ENCODE peak calls at places on chromosomes 3 and 15, in nine cellular contexts. D, E, U, K, R, P, S, C and F are unnamed samples.

GRCh38 chr3:135840436-135840835 is 125.1 kb upstream of the PPP2R3A start:
- DNase-seq in E (no peak), K (no peak), D (no peak), R (no peak), U (no peak), S (no peak), P (no peak), C (no peak), F (no peak)

GRCh38 chr15:75479670-75480069 is 28.2 kb upstream of the SIN3A start:
- DNase-seq in C (no peak), R (no peak), U (no peak), E (no peak), P (no peak), S (no peak), D (no peak), K (no peak), F (no peak)

GRCh38 chr3:26931891-26932290 is 309.3 kb downstream of the LRRC3B start:
- DNase-seq in S (no peak), P (no peak), R (no peak), U (no peak), C (no peak), D (no peak), K (no peak), E (no peak), F (no peak)

GRCh38 chr15:42152196-42152920 is 4.1 kb downstream of the PLA2G4F start:
- DNase-seq in U (no peak), K (no peak), R (no peak), C (no peak), E (no peak), S (no peak), P (no peak), D (no peak), F (no peak)

GRCh38 chr3:10817506-10817905 is 1.5 kb downstream of the SLC6A11 start:
- DNase-seq in E (no peak), U (no peak), D (no peak), C (no peak), K (peak), R (no peak), S (no peak), P (no peak), F (no peak)

GRCh38 chr3:67018105-67018788 is 20.1 kb downstream of the KBTBD8 start:
- DNase-seq in U (no peak), R (peak), E (peak), P (peak), K (no peak), S (no peak), C (no peak), D (no peak), F (no peak)

GRCh38 chr3:113439576-113439975 is 1.7 kb downstream of the CFAP44 start:
- DNase-seq in D (no peak), K (no peak), U (no peak), S (no peak), E (no peak), R (no peak), C (no peak), P (no peak), F (no peak)

GRCh38 chr3:52671676-52672075 is 14.0 kb downstream of the PBRM1 start:
- DNase-seq in E (no peak), D (no peak), C (no peak), S (no peak), P (no peak), K (no peak), R (no peak), U (no peak), F (no peak)

GRCh38 chr3:13812039-13812438 is 67.8 kb downstream of the WNT7A start:
- DNase-seq in P (no peak), U (no peak), R (no peak), C (no peak), E (no peak), S (no peak), D (no peak), K (no peak), F (no peak)

GRCh38 chr3:174810256-174810655 is 48.9 kb upstream of the NAALADL2 start:
- DNase-seq in C (no peak), U (no peak), P (no peak), R (no peak), D (no peak), K (no peak), S (no peak), E (no peak), F (no peak)

GRCh38 chr3:34009480-34009844 is 211.0 kb downstream of the PDCD6IP start:
- DNase-seq in S (no peak), C (no peak), P (peak), E (no peak), R (peak), K (no peak), D (no peak), U (no peak), F (no peak)

GRCh38 chr3:42419565-42419964 is 9.2 kb upstream of the LYZL4 start:
- DNase-seq in S (no peak), C (no peak), P (no peak), E (no peak), K (no peak), U (no peak), R (no peak), D (no peak), F (no peak)

GRCh38 chr15:65377976-65378366 is at the start of gene IGDCC3:
- DNase-seq in U (no peak), R (no peak), E (peak), C (no peak), K (no peak), D (no peak), P (no peak), S (peak), F (no peak)

GRCh38 chr3:21484323-21485154 is 266.5 kb downstream of the ZNF385D start:
- DNase-seq in D (peak), S (peak), U (no peak), P (peak), C (peak), E (peak), R (peak), K (peak), F (peak)

GRCh38 chr15:88231909-88232308 is 24.6 kb downstream of the NTRK3 start:
- DNase-seq in D (no peak), P (no peak), E (no peak), R (no peak), C (no peak), K (no peak), S (no peak), U (no peak), F (no peak)

GRCh38 chr3:195579281-195579680 is 4.5 kb downstream of the APOD start:
- DNase-seq in R (no peak), C (no peak), U (no peak), P (no peak), S (no peak), E (no peak), D (no peak), K (no peak), F (no peak)

GRCh38 chr15:92907880-92908279 is 7.8 kb downstream of the CHD2 start:
- DNase-seq in R (peak), K (no peak), C (no peak), E (peak), P (peak), D (no peak), U (no peak), S (no peak), F (peak)

GRCh38 chr3:155619118-155619915 is 125.6 kb downstream of the PLCH1 start:
- DNase-seq in U (no peak), E (no peak), R (no peak), C (no peak), S (no peak), P (no peak), K (no peak), D (no peak), F (no peak)

GRCh38 chr3:100954990-100955389 is 38.2 kb downstream of the ABI3BP start:
- DNase-seq in C (no peak), R (peak), D (peak), P (peak), S (no peak), U (no peak), E (peak), K (peak), F (peak)

GRCh38 chr3:129482721-129483120 is 42.7 kb downstream of the IFT122 start:
- DNase-seq in C (no peak), R (no peak), U (no peak), D (no peak), S (no peak), K (no peak), P (no peak), E (no peak), F (no peak)

GRCh38 chr15:96072821-96073220 is 257.7 kb upstream of the NR2F2 start:
- DNase-seq in P (no peak), D (no peak), K (no peak), C (no peak), S (no peak), E (no peak), U (no peak), R (no peak), F (no peak)
- TF ChIP-seq CTCF in P (no peak), D (no peak), K (no peak), C (no peak), S (no peak), E (no peak), U (no peak), R (peak), F (no peak)

GRCh38 chr3:134625462-134625861 is 25.4 kb downstream of the KY start:
- DNase-seq in D (no peak), C (no peak), R (no peak), S (no peak), U (no peak), E (no peak), K (peak), P (no peak), F (no peak)

GRCh38 chr3:134627831-134628230 is 23.0 kb downstream of the KY start:
- DNase-seq in R (no peak), U (no peak), E (no peak), P (peak), K (no peak), C (no peak), D (no peak), S (no peak), F (no peak)

GRCh38 chr3:134628884-134629283 is 21.9 kb downstream of the KY start:
- DNase-seq in E (no peak), C (no peak), D (no peak), U (no peak), K (peak), R (no peak), P (no peak), S (no peak), F (no peak)

GRCh38 chr3:134625885-134626741 is 24.7 kb downstream of the KY start:
- DNase-seq in U (no peak), S (no peak), E (no peak), P (no peak), D (no peak), R (no peak), K (peak), C (no peak), F (no peak)

GRCh38 chr3:134630506-134630905 is 20.3 kb downstream of the KY start:
- DNase-seq in D (no peak), P (peak), R (no peak), C (no peak), S (no peak), K (no peak), U (no peak), E (no peak), F (no peak)
- TF ChIP-seq CTCF in D (peak), P (peak), R (peak), C (no peak), S (no peak), K (no peak), U (no peak), E (peak), F (peak)

GRCh38 chr3:111764645-111765091 is 94.4 kb upstream of the PHLDB2 start:
- DNase-seq in U (no peak), K (no peak), C (no peak), P (peak), E (peak), S (no peak), R (no peak), D (no peak), F (no peak)
- TF ChIP-seq CTCF in U (no peak), K (no peak), C (no peak), P (peak), E (peak), S (no peak), R (peak), D (no peak), F (no peak)

GRCh38 chr3:94543161-94543560 is 480.3 kb downstream of the NSUN3 start:
- DNase-seq in U (no peak), S (no peak), C (no peak), K (no peak), R (no peak), P (no peak), D (no peak), E (no peak), F (no peak)

GRCh38 chr3:94544131-94544530 is 481.3 kb downstream of the NSUN3 start:
- DNase-seq in S (no peak), K (no peak), R (no peak), E (no peak), U (no peak), C (no peak), D (no peak), P (no peak), F (no peak)

DNA sequence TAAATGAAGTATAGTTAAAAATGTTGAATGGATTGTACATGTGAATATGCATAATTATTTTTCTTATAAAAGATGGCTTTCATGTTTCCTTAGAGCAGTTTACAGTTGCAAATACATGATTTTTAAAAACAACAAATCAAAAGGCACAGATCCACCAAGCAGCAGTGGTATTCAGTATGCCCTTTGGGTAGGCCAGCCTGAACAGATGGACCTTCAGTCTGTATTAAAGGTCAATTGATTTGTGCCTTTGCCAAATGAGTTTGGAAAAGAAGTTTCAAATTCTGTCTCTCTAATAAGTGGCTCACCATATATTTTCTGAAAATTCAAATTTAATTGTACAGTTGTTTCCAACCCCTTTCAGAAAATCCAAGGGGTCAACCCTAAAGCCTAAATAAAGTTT is 477.1 kb downstream of the NSUN3 start:
- DNase-seq in K (no peak), P (no peak), C (no peak), S (no peak), E (no peak), R (no peak), D (no peak), U (no peak), F (no peak)
- TF ChIP-seq CTCF in K (no peak), P (no peak), C (no peak), S (no peak), E (no peak), R (no peak), D (no peak), U (no peak), F (no peak)

GRCh38 chr3:127865941-127866340 is 43.6 kb upstream of the MGLL start:
- DNase-seq in K (no peak), C (no peak), P (peak), U (no peak), D (no peak), R (peak), E (peak), S (no peak), F (no peak)
- TF ChIP-seq CTCF in K (no peak), C (no peak), P (peak), U (no peak), D (no peak), R (no peak), E (peak), S (no peak), F (no peak)

DNA sequence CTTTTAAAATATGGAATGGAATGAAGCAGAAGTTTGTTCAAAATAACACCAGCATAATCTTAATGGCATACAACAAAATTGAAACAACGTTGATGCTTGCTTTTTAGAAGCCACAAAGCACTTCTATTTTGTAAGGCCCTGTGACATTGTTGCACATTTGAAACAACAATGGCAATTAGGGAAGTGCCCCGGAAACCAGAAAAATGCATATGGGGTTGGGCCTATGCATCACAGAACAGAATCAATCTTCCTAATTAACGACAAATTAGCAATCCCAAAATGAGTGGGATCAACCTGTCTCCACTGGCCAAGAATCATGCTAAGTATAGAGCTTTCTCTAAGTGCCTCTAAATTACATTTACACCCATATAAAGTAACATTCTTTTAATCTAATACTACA is 168.9 kb downstream of the MEIS2 start:
- DNase-seq in E (no peak), K (no peak), S (no peak), R (no peak), P (no peak), D (no peak), C (no peak), U (no peak), F (no peak)
- TF ChIP-seq CTCF in E (no peak), K (no peak), S (no peak), R (no peak), P (no peak), D (no peak), C (no peak), U (no peak), F (no peak)

GRCh38 chr3:71628571-71628970 is 45.0 kb upstream of the FOXP1 start:
- DNase-seq in U (no peak), S (no peak), C (no peak), K (no peak), P (no peak), R (no peak), E (peak), D (no peak), F (no peak)
- TF ChIP-seq CTCF in U (no peak), S (no peak), C (no peak), K (no peak), P (no peak), R (no peak), E (no peak), D (no peak), F (no peak)

GRCh38 chr3:55746808-55747413 is 259.8 kb upstream of the WNT5A start:
- DNase-seq in R (peak), D (no peak), U (no peak), P (peak), S (no peak), E (peak), C (peak), K (no peak), F (no peak)
- TF ChIP-seq CTCF in R (peak), D (peak), U (no peak), P (peak), S (peak), E (peak), C (peak), K (peak), F (peak)

DNA sequence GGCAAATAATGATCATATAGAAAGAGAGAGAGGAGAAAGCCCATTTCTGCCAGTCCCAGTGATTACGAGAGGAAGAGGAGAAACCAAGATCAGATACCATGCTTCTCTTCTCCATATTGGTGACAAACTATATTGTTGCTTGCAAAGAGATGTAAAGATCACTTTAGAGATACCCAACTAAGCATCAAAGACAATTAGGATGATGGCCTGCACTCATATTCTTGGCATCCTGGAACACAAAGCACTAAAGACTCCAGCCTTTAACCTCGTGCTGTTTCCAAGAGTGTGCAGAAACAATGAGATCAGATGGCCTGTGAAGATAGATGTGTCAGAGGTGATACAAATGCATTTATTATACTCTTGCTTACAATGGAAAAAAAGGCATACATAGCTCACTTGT is 170.7 kb upstream of the TP63 start:
- DNase-seq in S (no peak), C (no peak), D (no peak), K (no peak), P (no peak), E (no peak), U (no peak), R (no peak), F (no peak)
- TF ChIP-seq CTCF in S (no peak), C (no peak), D (no peak), K (no peak), P (no peak), E (no peak), U (no peak), R (no peak), F (no peak)